ENCODE peak calls at places on chromosomes 5 and 9, in six cellular contexts. R is EL; K is GM23248; A is stimulated activated CD4-positive, alpha-beta T cell treated with anti-CD3 and anti-CD28 coated beads, Interleukin-2, amount 100 ng/mL, for 48 hours; L is left cardiac atrium; N is effector memory CD8-positive, alpha-beta T cell. V is an unnamed sample.

GRCh38 chr9:69758001-69758730 is 1.6 kb downstream of the PTAR1 start:
- DNase-seq in K (peak), A (no peak), L (no peak), R (peak), N (no peak), V (no peak)

GRCh38 chr9:17003576-17004240 is 131.1 kb upstream of the CNTLN start:
- DNase-seq in R (peak), K (peak), A (no peak), L (no peak), N (no peak), V (no peak)

GRCh38 chr9:121884057-121884512 is 209.0 kb downstream of the TTLL11 start:
- DNase-seq in K (no peak), A (no peak), L (no peak), R (no peak), N (no peak), V (no peak)

GRCh38 chr5:125219710-125220109 is 473.3 kb upstream of the ZNF608 start:
- DNase-seq in A (no peak), N (no peak), L (no peak), K (no peak), R (no peak), V (no peak)

GRCh38 chr5:79774171-79774854 is 84.7 kb downstream of the CMYA5 start:
- DNase-seq in L (no peak), A (no peak), N (no peak), K (peak), R (peak), V (peak)

GRCh38 chr9:108290839-108291585 is 564.8 kb downstream of the ACTL7B start:
- DNase-seq in K (peak), R (peak), A (no peak), N (no peak), L (no peak), V (no peak)

GRCh38 chr5:143657814-143658395 is 154.1 kb upstream of the HMHB1 start:
- DNase-seq in R (no peak), A (no peak), K (no peak), L (no peak), N (no peak), V (no peak)

GRCh38 chr9:131666779-131667178 is 73.1 kb downstream of the RAPGEF1 start:
- DNase-seq in R (no peak), L (no peak), N (peak), K (no peak), A (no peak), V (no peak)

GRCh38 chr9:121774715-121775613 is 123.5 kb downstream of the DAB2IP start:
- DNase-seq in K (no peak), R (no peak), L (peak), A (no peak), N (no peak), V (no peak)

GRCh38 chr5:118076490-118076889 is 911.9 kb downstream of the DTWD2 start:
- DNase-seq in R (no peak), A (no peak), L (no peak), K (no peak), N (no peak), V (no peak)

GRCh38 chr9:81628897-81629296 is 60.5 kb downstream of the TLE1 start:
- DNase-seq in R (no peak), A (no peak), K (no peak), L (no peak), N (no peak), V (no peak)

GRCh38 chr5:5145651-5146529 is 5.8 kb downstream of the ADAMTS16 start:
- DNase-seq in R (peak), N (no peak), K (peak), L (no peak), A (no peak), V (peak)

GRCh38 chr9:95497772-95498171 is 19.0 kb downstream of the PTCH1 start:
- DNase-seq in K (peak), N (no peak), L (no peak), R (peak), A (no peak), V (no peak)

GRCh38 chr5:172429201-172429940 is 25.0 kb downstream of the SH3PXD2B start:
- DNase-seq in L (peak), N (no peak), K (peak), R (peak), A (no peak), V (no peak)

GRCh38 chr9:134065720-134066419 is 2.0 kb downstream of the BRD3 start:
- DNase-seq in N (peak), R (peak), K (peak), A (peak), L (no peak), V (peak)

GRCh38 chr9:128091144-128091543 is 23.1 kb downstream of the SLC25A25 start:
- DNase-seq in A (no peak), L (peak), K (peak), R (peak), N (no peak), V (no peak)

GRCh38 chr5:26486631-26487030 is 551.8 kb downstream of the CDH9 start:
- DNase-seq in L (no peak), R (no peak), A (no peak), N (no peak), K (no peak), V (no peak)

GRCh38 chr5:95895771-95896170 is 65.9 kb downstream of the ELL2 start:
- DNase-seq in N (no peak), K (no peak), L (no peak), A (no peak), R (no peak), V (no peak)

GRCh38 chr9:95450171-95451107 is 66.3 kb downstream of the PTCH1 start:
- DNase-seq in A (no peak), N (no peak), L (no peak), R (no peak), K (no peak), V (no peak)

GRCh38 chr9:23644906-23645305 is 181.1 kb downstream of the ELAVL2 start:
- DNase-seq in R (no peak), L (no peak), N (no peak), K (no peak), A (no peak), V (no peak)

GRCh38 chr5:105506692-105507277 is 1944.2 kb upstream of the NUDT12 start:
- DNase-seq in N (no peak), K (no peak), L (no peak), R (no peak), A (no peak), V (no peak)

GRCh38 chr5:66843065-66843464 is 246.9 kb downstream of the MAST4 start:
- DNase-seq in K (no peak), R (no peak), L (no peak), A (no peak), N (no peak), V (no peak)

GRCh38 chr5:67253911-67254310 is 57.3 kb upstream of the CD180 start:
- DNase-seq in K (no peak), A (no peak), R (no peak), N (no peak), L (no peak), V (no peak)

GRCh38 chr5:132473019-132473531 is 17.5 kb downstream of the IRF1 start:
- DNase-seq in A (no peak), N (peak), K (no peak), R (no peak), L (no peak), V (no peak)

GRCh38 chr5:136066705-136067271 is 38.0 kb downstream of the TGFBI start:
- DNase-seq in L (peak), K (peak), A (no peak), R (peak), N (no peak), V (no peak)

GRCh38 chr5:23257656-23258055 is 249.8 kb upstream of the PRDM9 start:
- DNase-seq in A (no peak), K (no peak), L (no peak), N (no peak), R (no peak), V (peak)

GRCh38 chr5:146797683-146798082 is 80.9 kb downstream of the PPP2R2B start:
- DNase-seq in A (no peak), K (no peak), N (no peak), R (no peak), L (no peak), V (no peak)

V was measured in RWPE1.